ENCODE peak calls at places on chromosome 20, in ten cellular contexts. T is omental fat pad, R is lower leg skin, D is AG09309, U is GM12865, Y is GM23338, Z is AG09319, G is foreskin fibroblast, E is heart left ventricle, J is progenitor cell of endocrine pancreas. B is an unnamed sample.

GRCh38 chr20:57840066-57840465 is 130.3 kb upstream of the PMEPA1 start:
- DNase-seq in T (no peak), R (peak; percentile 84), D (no peak), U (no peak), Y (no peak), Z (no peak), G (no peak), E (no peak), J (no peak), B (no peak)

GRCh38 chr20:6492396-6493055 is 275.0 kb upstream of the BMP2 start:
- DNase-seq in T (no peak), R (no peak), D (no peak), U (no peak), Y (peak; percentile 27), Z (no peak), G (peak; percentile 6), E (no peak), J (no peak), B (no peak)

GRCh38 chr20:35240083-35240913 is 13.8 kb downstream of the MMP24 start:
- DNase-seq in T (no peak), R (no peak), D (no peak), U (no peak), Y (no peak), Z (no peak), G (no peak), E (no peak), J (no peak), B (no peak)

GRCh38 chr20:54097236-54097529 is 26.8 kb upstream of the BCAS1 start:
- DNase-seq in T (no peak), R (no peak), D (no peak), U (no peak), Y (no peak), Z (no peak), G (no peak), E (no peak), J (no peak), B (no peak)

GRCh38 chr20:9903048-9903651 is 64.3 kb upstream of the PAK5 start:
- DNase-seq in T (no peak), R (no peak), D (no peak), U (peak; percentile 28), Y (peak; percentile 83), Z (no peak), G (no peak), E (no peak), J (no peak), B (no peak)

GRCh38 chr20:19867074-19867473 is 109.0 kb downstream of the RIN2 start:
- DNase-seq in T (no peak), R (no peak), D (peak; percentile 78), U (no peak), Y (no peak), Z (no peak), G (peak; percentile 45), E (no peak), J (no peak), B (no peak)

GRCh38 chr20:64253443-64253842 is 2.1 kb upstream of the PCMTD2 start:
- DNase-seq in T (no peak), R (no peak), D (no peak), U (no peak), Y (no peak), Z (no peak), G (no peak), E (no peak), J (no peak), B (no peak)

GRCh38 chr20:49775229-49775693 is 37.4 kb upstream of the SLC9A8 start:
- DNase-seq in T (no peak), R (no peak), D (no peak), U (no peak), Y (peak; percentile 46), Z (no peak), G (peak; percentile 80), E (no peak), J (no peak), B (no peak)

GRCh38 chr20:815914-816606 is 17.5 kb upstream of the FAM110A start:
- DNase-seq in T (no peak), R (peak; percentile 93), D (no peak), U (peak; percentile 68), Y (peak; percentile 91), Z (no peak), G (peak; percentile 78), E (no peak), J (peak; percentile 51), B (no peak)

GRCh38 chr20:35048739-35049138 is 43.9 kb downstream of the TRPC4AP start:
- DNase-seq in T (no peak), R (no peak), D (no peak), U (no peak), Y (no peak), Z (no peak), G (no peak), E (no peak), J (no peak), B (no peak)

GRCh38 chr20:40293740-40294139 is 395.3 kb downstream of the MAFB start:
- DNase-seq in T (no peak), R (no peak), D (no peak), U (no peak), Y (no peak), Z (no peak), G (no peak), E (no peak), J (no peak), B (no peak)

GRCh38 chr20:58416057-58416456 is 27.0 kb downstream of the VAPB start:
- DNase-seq in T (no peak), R (no peak), D (no peak), U (no peak), Y (no peak), Z (no peak), G (no peak), E (no peak), J (no peak), B (no peak)

GRCh38 chr20:43238833-43239232 is 49.1 kb upstream of the PTPRT start:
- DNase-seq in T (no peak), R (no peak), D (no peak), U (peak; percentile 12), Y (no peak), Z (no peak), G (no peak), E (no peak), J (no peak), B (no peak)

GRCh38 chr20:9515761-9516657 is 1.6 kb downstream of the LAMP5 start:
- DNase-seq in T (no peak), R (no peak), D (no peak), U (peak; percentile 12), Y (peak; percentile 73), Z (no peak), G (peak; percentile 32), E (no peak), J (no peak), B (no peak)

GRCh38 chr20:49608752-49609670 is 41.1 kb upstream of the PTGIS start:
- DNase-seq in T (no peak), R (no peak), D (no peak), U (peak; percentile 81), Y (peak; percentile 84), Z (no peak), G (peak; percentile 75), E (peak; percentile 84), J (peak; percentile 67), B (peak; percentile 63)

GRCh38 chr20:32028647-32029372 is 18.6 kb downstream of the CCM2L start:
- DNase-seq in T (no peak), R (peak; percentile 68), D (no peak), U (no peak), Y (peak; percentile 62), Z (no peak), G (no peak), E (no peak), J (peak; percentile 33), B (no peak)

GRCh38 chr20:61166324-61166723 is 85.7 kb upstream of the CDH4 start:
- DNase-seq in T (no peak), R (no peak), D (peak; percentile 1), U (no peak), Y (no peak), Z (no peak), G (peak; percentile 62), E (no peak), J (no peak), B (no peak)

DNA sequence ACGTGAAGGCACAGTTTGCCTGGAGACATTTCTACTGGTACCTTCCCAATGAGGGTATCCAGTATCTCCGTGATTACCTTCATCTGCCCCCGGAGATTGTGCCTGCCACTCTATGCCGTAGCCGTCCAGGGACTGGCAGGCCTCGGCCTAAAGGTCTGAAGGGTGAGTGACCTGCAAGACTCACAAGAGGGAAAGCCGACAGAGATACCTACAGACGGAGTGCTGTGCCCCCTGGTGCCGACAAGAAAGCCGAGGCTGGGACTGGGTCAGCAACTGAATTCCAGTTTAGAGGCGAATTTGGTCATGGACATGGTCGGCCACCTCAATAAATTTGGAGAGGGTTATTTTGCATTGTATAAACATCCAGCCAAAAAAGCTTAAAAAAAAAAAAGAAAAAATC is 420.3 kb upstream of the FLRT3 start:
- DNase-seq in T (no peak), R (no peak), D (no peak), U (no peak), Y (peak; percentile 64), Z (no peak), G (no peak), E (no peak), J (no peak), B (no peak)
- TF ChIP-seq CTCF in T (no peak), R (no peak), D (no peak), U (no peak), Y (peak; percentile 75), Z (no peak), G (no peak), E (no peak), J (no peak), B (no peak)

GRCh38 chr20:62899633-62900051 is 26.7 kb downstream of the DIDO1 start:
- DNase-seq in T (no peak), R (no peak), D (no peak), U (no peak), Y (peak; percentile 78), Z (no peak), G (peak; percentile 34), E (no peak), J (no peak), B (no peak)
- TF ChIP-seq CTCF in T (no peak), R (no peak), D (no peak), U (no peak), Y (peak; percentile 14), Z (no peak), G (no peak), E (no peak), J (peak; percentile 13), B (no peak)

GRCh38 chr20:18527836-18528235 is 20.1 kb downstream of the SEC23B start:
- DNase-seq in T (no peak), R (no peak), D (no peak), U (no peak), Y (no peak), Z (no peak), G (peak; percentile 88), E (no peak), J (no peak), B (no peak)
- TF ChIP-seq CTCF in T (no peak), R (no peak), D (no peak), U (no peak), Y (no peak), Z (no peak), G (no peak), E (no peak), J (no peak), B (no peak)

DNA sequence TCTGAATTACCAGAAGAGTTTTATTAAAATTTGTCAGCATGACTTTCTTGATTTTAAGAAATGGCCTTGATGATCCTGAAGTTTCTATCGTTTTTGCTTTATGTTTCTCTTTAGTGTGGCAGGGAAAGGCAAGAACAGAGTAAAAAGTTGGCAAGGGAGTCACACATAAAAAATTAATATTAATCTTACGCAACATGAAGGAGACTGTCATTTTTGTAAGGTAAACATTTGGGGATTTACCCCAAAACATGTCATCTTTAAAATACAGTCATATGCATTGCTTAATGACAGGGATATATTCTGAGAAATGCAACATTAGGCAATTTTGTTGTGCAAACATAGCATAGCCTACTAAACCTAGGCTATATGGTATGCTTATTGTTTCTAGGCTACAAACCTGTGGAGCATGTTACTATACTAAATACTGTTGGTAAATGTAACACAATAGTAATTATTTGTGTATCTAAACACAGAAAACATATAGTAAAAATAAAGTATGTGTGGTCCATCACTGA is 5.4 kb downstream of the RBL1 start:
- DNase-seq in T (no peak), R (no peak), D (no peak), U (no peak), Y (no peak), Z (no peak), G (no peak), E (no peak), J (no peak), B (no peak)
- TF ChIP-seq CTCF in T (no peak), R (no peak), D (no peak), U (no peak), Y (no peak), Z (no peak), G (no peak), E (no peak), J (no peak), B (no peak)

B was measured in D721Med.